ENCODE peak calls at places on chromosomes 13 and 19, in ten cellular contexts. One of them, this sample, is unnamed.

GRCh38 chr13:83845121-83845520 is 37.2 kb downstream of the SLITRK1 start:
- DNase-seq in transverse colon: no peak
- DNase-seq in heart left ventricle: no peak
- DNase-seq in bronchial epithelial cell: no peak
- DNase-seq in CD8-positive, alpha-beta T cell: no peak
- DNase-seq in uterus: no peak
- DNase-seq in epithelial cell of proximal tubule: no peak
- DNase-seq in suprapubic skin: no peak
- DNase-seq in right lobe of liver: no peak
- DNase-seq in AG09309: no peak
- DNase-seq in this sample: no peak

GRCh38 chr13:73782781-73783180 is 351.4 kb downstream of the KLF12 start:
- DNase-seq in epithelial cell of proximal tubule: no peak
- DNase-seq in suprapubic skin: no peak
- DNase-seq in bronchial epithelial cell: no peak
- DNase-seq in CD8-positive, alpha-beta T cell: no peak
- DNase-seq in AG09309: no peak
- DNase-seq in heart left ventricle: no peak
- DNase-seq in right lobe of liver: no peak
- DNase-seq in transverse colon: no peak
- DNase-seq in uterus: no peak
- DNase-seq in this sample: no peak

GRCh38 chr13:111043575-111043982 is 71.5 kb upstream of the ARHGEF7 start:
- DNase-seq in suprapubic skin: peak; percentile 85
- DNase-seq in epithelial cell of proximal tubule: no peak
- DNase-seq in transverse colon: no peak
- DNase-seq in uterus: peak; percentile 31
- DNase-seq in bronchial epithelial cell: no peak
- DNase-seq in heart left ventricle: peak; percentile 70
- DNase-seq in CD8-positive, alpha-beta T cell: no peak
- DNase-seq in right lobe of liver: no peak
- DNase-seq in AG09309: no peak
- DNase-seq in this sample: peak; percentile 35

GRCh38 chr13:42696191-42696590 is 85.2 kb upstream of the FAM216B start:
- DNase-seq in uterus: no peak
- DNase-seq in epithelial cell of proximal tubule: no peak
- DNase-seq in AG09309: no peak
- DNase-seq in heart left ventricle: no peak
- DNase-seq in right lobe of liver: no peak
- DNase-seq in CD8-positive, alpha-beta T cell: no peak
- DNase-seq in transverse colon: no peak
- DNase-seq in suprapubic skin: no peak
- DNase-seq in bronchial epithelial cell: peak; percentile 100
- DNase-seq in this sample: no peak

GRCh38 chr13:41465215-41465907 is 8.0 kb downstream of the RGCC start:
- DNase-seq in AG09309: peak; percentile 37
- DNase-seq in heart left ventricle: peak; percentile 71
- DNase-seq in uterus: no peak
- DNase-seq in transverse colon: peak; percentile 70
- DNase-seq in bronchial epithelial cell: peak; percentile 88
- DNase-seq in right lobe of liver: no peak
- DNase-seq in epithelial cell of proximal tubule: peak; percentile 31
- DNase-seq in suprapubic skin: no peak
- DNase-seq in CD8-positive, alpha-beta T cell: peak; percentile 75
- DNase-seq in this sample: peak; percentile 58

GRCh38 chr19:47226426-47227346 is 4.3 kb downstream of the BBC3 start:
- DNase-seq in epithelial cell of proximal tubule: no peak
- DNase-seq in suprapubic skin: peak; percentile 94
- DNase-seq in heart left ventricle: peak; percentile 91
- DNase-seq in AG09309: no peak
- DNase-seq in right lobe of liver: peak; percentile 95
- DNase-seq in CD8-positive, alpha-beta T cell: no peak
- DNase-seq in bronchial epithelial cell: no peak
- DNase-seq in uterus: peak; percentile 82
- DNase-seq in transverse colon: peak; percentile 90
- DNase-seq in this sample: peak; percentile 92

GRCh38 chr19:34733826-34734600 is at the start of gene ZNF181:
- DNase-seq in AG09309: peak; percentile 54
- DNase-seq in suprapubic skin: peak; percentile 94
- DNase-seq in transverse colon: peak; percentile 92
- DNase-seq in CD8-positive, alpha-beta T cell: peak; percentile 56
- DNase-seq in heart left ventricle: peak; percentile 92
- DNase-seq in uterus: peak; percentile 83
- DNase-seq in right lobe of liver: peak; percentile 93
- DNase-seq in bronchial epithelial cell: peak; percentile 77
- DNase-seq in epithelial cell of proximal tubule: peak; percentile 69
- DNase-seq in this sample: peak; percentile 91

GRCh38 chr19:57946316-57946715 is 1.2 kb downstream of the ZNF256 start:
- DNase-seq in right lobe of liver: no peak
- DNase-seq in epithelial cell of proximal tubule: no peak
- DNase-seq in CD8-positive, alpha-beta T cell: no peak
- DNase-seq in transverse colon: no peak
- DNase-seq in bronchial epithelial cell: no peak
- DNase-seq in uterus: no peak
- DNase-seq in AG09309: no peak
- DNase-seq in suprapubic skin: no peak
- DNase-seq in heart left ventricle: no peak
- DNase-seq in this sample: no peak

DNA sequence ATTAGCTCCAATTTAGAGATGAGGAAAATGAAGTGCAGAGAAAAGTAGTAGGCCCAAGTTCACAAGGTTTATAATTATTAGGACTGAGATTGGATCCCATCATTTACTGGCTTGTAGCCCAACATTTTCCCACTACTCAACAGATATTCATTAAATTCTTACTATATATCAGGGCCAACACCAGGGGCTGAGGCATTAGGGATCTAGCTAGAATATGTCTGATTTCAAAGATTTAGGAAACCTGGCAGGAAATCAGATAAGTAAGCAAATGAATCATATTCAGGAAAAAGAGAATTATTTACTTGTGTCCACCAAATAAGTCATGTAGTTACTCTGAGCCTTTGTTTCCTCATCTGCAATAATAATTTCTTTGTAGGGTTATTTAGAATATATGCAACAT is 94.3 kb downstream of the OXGR1 start:
- DNase-seq in AG09309: no peak
- DNase-seq in right lobe of liver: no peak
- DNase-seq in bronchial epithelial cell: no peak
- DNase-seq in epithelial cell of proximal tubule: no peak
- DNase-seq in uterus: no peak
- DNase-seq in suprapubic skin: no peak
- DNase-seq in transverse colon: no peak
- DNase-seq in CD8-positive, alpha-beta T cell: no peak
- DNase-seq in heart left ventricle: no peak
- DNase-seq in this sample: no peak
- TF ChIP-seq CTCF in AG09309: no peak
- TF ChIP-seq CTCF in right lobe of liver: no peak
- TF ChIP-seq CTCF in bronchial epithelial cell: no peak
- TF ChIP-seq CTCF in epithelial cell of proximal tubule: no peak
- TF ChIP-seq CTCF in uterus: no peak
- TF ChIP-seq CTCF in suprapubic skin: no peak
- TF ChIP-seq CTCF in transverse colon: no peak
- TF ChIP-seq CTCF in CD8-positive, alpha-beta T cell: no peak
- TF ChIP-seq CTCF in heart left ventricle: no peak
- TF ChIP-seq CTCF in this sample: no peak

GRCh38 chr19:13172335-13173128 is 22.3 kb downstream of the IER2 start:
- DNase-seq in bronchial epithelial cell: peak; percentile 81
- DNase-seq in uterus: peak; percentile 80
- DNase-seq in epithelial cell of proximal tubule: no peak
- DNase-seq in CD8-positive, alpha-beta T cell: peak; percentile 47
- DNase-seq in suprapubic skin: peak; percentile 92
- DNase-seq in AG09309: no peak
- DNase-seq in transverse colon: peak; percentile 85
- DNase-seq in heart left ventricle: peak; percentile 78
- DNase-seq in right lobe of liver: peak; percentile 70
- DNase-seq in this sample: peak; percentile 82

GRCh38 chr19:13169769-13170168 is 19.6 kb downstream of the IER2 start:
- DNase-seq in uterus: no peak
- DNase-seq in heart left ventricle: no peak
- DNase-seq in AG09309: no peak
- DNase-seq in suprapubic skin: no peak
- DNase-seq in right lobe of liver: no peak
- DNase-seq in CD8-positive, alpha-beta T cell: no peak
- DNase-seq in bronchial epithelial cell: peak; percentile 91
- DNase-seq in epithelial cell of proximal tubule: no peak
- DNase-seq in transverse colon: peak; percentile 60
- DNase-seq in this sample: no peak

GRCh38 chr19:13176345-13176744 is 26.1 kb downstream of the IER2 start:
- DNase-seq in bronchial epithelial cell: no peak
- DNase-seq in transverse colon: no peak
- DNase-seq in epithelial cell of proximal tubule: no peak
- DNase-seq in suprapubic skin: no peak
- DNase-seq in uterus: no peak
- DNase-seq in right lobe of liver: no peak
- DNase-seq in AG09309: no peak
- DNase-seq in heart left ventricle: no peak
- DNase-seq in CD8-positive, alpha-beta T cell: no peak
- DNase-seq in this sample: no peak

GRCh38 chr19:13173129-13173737 is 23.0 kb downstream of the IER2 start:
- DNase-seq in bronchial epithelial cell: no peak
- DNase-seq in transverse colon: no peak
- DNase-seq in epithelial cell of proximal tubule: no peak
- DNase-seq in AG09309: no peak
- DNase-seq in suprapubic skin: no peak
- DNase-seq in CD8-positive, alpha-beta T cell: no peak
- DNase-seq in uterus: no peak
- DNase-seq in heart left ventricle: no peak
- DNase-seq in right lobe of liver: no peak
- DNase-seq in this sample: no peak

GRCh38 chr19:13171146-13171545 is 20.9 kb downstream of the IER2 start:
- DNase-seq in transverse colon: no peak
- DNase-seq in AG09309: no peak
- DNase-seq in epithelial cell of proximal tubule: no peak
- DNase-seq in CD8-positive, alpha-beta T cell: no peak
- DNase-seq in bronchial epithelial cell: no peak
- DNase-seq in right lobe of liver: no peak
- DNase-seq in suprapubic skin: no peak
- DNase-seq in uterus: no peak
- DNase-seq in heart left ventricle: no peak
- DNase-seq in this sample: no peak
- H3K4me3 ChIP-seq in transverse colon: no peak overlapping the region
- H3K4me3 ChIP-seq in AG09309: no peak overlapping the region
- H3K4me3 ChIP-seq in epithelial cell of proximal tubule: no peak overlapping the region
- H3K4me3 ChIP-seq in CD8-positive, alpha-beta T cell: no peak overlapping the region
- H3K4me3 ChIP-seq in bronchial epithelial cell: no peak overlapping the region
- H3K4me3 ChIP-seq in right lobe of liver: no peak overlapping the region
- H3K4me3 ChIP-seq in suprapubic skin: no peak overlapping the region
- H3K4me3 ChIP-seq in uterus: no peak overlapping the region
- H3K4me3 ChIP-seq in heart left ventricle: no peak overlapping the region
- H3K4me3 ChIP-seq in this sample: no peak overlapping the region

GRCh38 chr19:44637390-44637764 is 6.3 kb upstream of the PVR start:
- DNase-seq in AG09309: no peak
- DNase-seq in epithelial cell of proximal tubule: no peak
- DNase-seq in bronchial epithelial cell: no peak
- DNase-seq in CD8-positive, alpha-beta T cell: no peak
- DNase-seq in heart left ventricle: no peak
- DNase-seq in uterus: no peak
- DNase-seq in right lobe of liver: no peak
- DNase-seq in transverse colon: no peak
- DNase-seq in suprapubic skin: no peak
- DNase-seq in this sample: no peak

GRCh38 chr19:44640518-44640917 is 3.2 kb upstream of the PVR start:
- DNase-seq in CD8-positive, alpha-beta T cell: no peak
- DNase-seq in bronchial epithelial cell: peak; percentile 62
- DNase-seq in right lobe of liver: peak; percentile 20
- DNase-seq in epithelial cell of proximal tubule: no peak
- DNase-seq in transverse colon: no peak
- DNase-seq in AG09309: no peak
- DNase-seq in suprapubic skin: no peak
- DNase-seq in heart left ventricle: no peak
- DNase-seq in uterus: no peak
- DNase-seq in this sample: no peak

GRCh38 chr19:44635581-44636438 is 7.9 kb upstream of the PVR start:
- DNase-seq in bronchial epithelial cell: peak; percentile 46
- DNase-seq in transverse colon: no peak
- DNase-seq in right lobe of liver: no peak
- DNase-seq in epithelial cell of proximal tubule: no peak
- DNase-seq in heart left ventricle: no peak
- DNase-seq in AG09309: no peak
- DNase-seq in suprapubic skin: no peak
- DNase-seq in uterus: no peak
- DNase-seq in CD8-positive, alpha-beta T cell: no peak
- DNase-seq in this sample: no peak

GRCh38 chr19:44634785-44635184 is 8.9 kb upstream of the PVR start:
- DNase-seq in CD8-positive, alpha-beta T cell: no peak
- DNase-seq in epithelial cell of proximal tubule: no peak
- DNase-seq in bronchial epithelial cell: no peak
- DNase-seq in AG09309: no peak
- DNase-seq in uterus: no peak
- DNase-seq in right lobe of liver: no peak
- DNase-seq in transverse colon: no peak
- DNase-seq in heart left ventricle: no peak
- DNase-seq in suprapubic skin: no peak
- DNase-seq in this sample: no peak

GRCh38 chr19:44636439-44637389 is 7.0 kb upstream of the PVR start:
- DNase-seq in AG09309: no peak
- DNase-seq in uterus: no peak
- DNase-seq in CD8-positive, alpha-beta T cell: no peak
- DNase-seq in right lobe of liver: no peak
- DNase-seq in transverse colon: no peak
- DNase-seq in suprapubic skin: no peak
- DNase-seq in heart left ventricle: no peak
- DNase-seq in epithelial cell of proximal tubule: no peak
- DNase-seq in bronchial epithelial cell: no peak
- DNase-seq in this sample: no peak
- TF ChIP-seq CTCF in AG09309: no peak
- TF ChIP-seq CTCF in uterus: no peak
- TF ChIP-seq CTCF in CD8-positive, alpha-beta T cell: no peak
- TF ChIP-seq CTCF in right lobe of liver: no peak
- TF ChIP-seq CTCF in transverse colon: no peak
- TF ChIP-seq CTCF in suprapubic skin: no peak
- TF ChIP-seq CTCF in heart left ventricle: no peak
- TF ChIP-seq CTCF in epithelial cell of proximal tubule: no peak
- TF ChIP-seq CTCF in bronchial epithelial cell: no peak
- TF ChIP-seq CTCF in this sample: no peak

DNA sequence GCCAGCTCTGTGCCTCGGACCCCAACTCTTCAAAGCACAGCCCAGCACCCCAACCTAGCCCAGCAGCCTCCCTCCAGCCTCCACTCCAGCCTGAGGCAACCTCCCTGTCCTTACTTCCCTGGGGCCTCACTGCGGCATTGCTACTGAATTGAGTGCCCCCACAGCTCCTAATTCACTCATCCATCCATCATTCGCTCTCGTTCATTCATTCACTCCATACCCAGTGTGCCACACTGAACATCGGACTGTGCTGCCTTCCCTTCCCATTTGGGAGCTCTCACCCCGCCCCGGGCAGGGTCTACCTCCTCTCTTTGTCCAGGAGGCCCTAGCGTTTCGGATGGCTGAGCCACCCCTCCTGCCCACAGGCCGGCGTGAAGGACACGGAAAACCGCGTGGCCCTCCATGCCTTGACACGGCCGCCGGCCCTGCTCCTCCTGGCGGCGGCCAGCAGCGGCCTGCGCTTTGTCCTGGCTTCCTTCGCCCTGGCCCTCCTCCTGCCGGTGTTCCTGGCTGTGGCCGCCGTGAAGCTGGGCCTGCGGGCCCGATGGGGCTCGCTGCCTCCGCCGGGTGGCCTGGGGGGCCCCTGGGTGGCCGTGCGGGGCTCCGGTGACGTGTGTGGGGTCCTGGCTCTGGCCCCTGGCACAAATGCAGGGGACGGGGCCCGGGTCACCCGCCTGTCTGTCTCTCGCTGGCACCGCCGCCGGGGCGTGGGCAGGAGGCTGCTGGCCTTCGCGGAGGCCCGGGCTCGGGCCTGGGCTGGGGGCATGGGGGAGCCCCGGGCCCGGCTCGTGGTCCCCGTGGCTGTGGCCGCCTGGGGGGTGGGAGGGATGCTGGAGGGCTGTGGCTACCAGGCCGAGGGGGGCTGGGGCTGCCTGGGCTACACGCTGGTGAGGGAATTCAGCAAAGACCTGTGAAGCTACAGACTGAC is 1.3 kb downstream of the NAT14 start:
- DNase-seq in bronchial epithelial cell: no peak
- DNase-seq in right lobe of liver: no peak
- DNase-seq in transverse colon: no peak
- DNase-seq in suprapubic skin: peak; percentile 66
- DNase-seq in AG09309: no peak
- DNase-seq in heart left ventricle: no peak
- DNase-seq in epithelial cell of proximal tubule: no peak
- DNase-seq in CD8-positive, alpha-beta T cell: no peak
- DNase-seq in uterus: peak; percentile 45
- DNase-seq in this sample: peak; percentile 65
- H3K4me3 ChIP-seq in bronchial epithelial cell: no peak overlapping the region
- H3K4me3 ChIP-seq in right lobe of liver: no peak overlapping the region
- H3K4me3 ChIP-seq in transverse colon: no peak overlapping the region
- H3K4me3 ChIP-seq in suprapubic skin: peak overlapping the region; percentile 61
- H3K4me3 ChIP-seq in AG09309: peak overlapping the region; percentile 65
- H3K4me3 ChIP-seq in heart left ventricle: peak overlapping the region; percentile 19
- H3K4me3 ChIP-seq in epithelial cell of proximal tubule: peak overlapping the region; percentile 76
- H3K4me3 ChIP-seq in CD8-positive, alpha-beta T cell: no peak overlapping the region
- H3K4me3 ChIP-seq in uterus: peak overlapping the region; percentile 4
- H3K4me3 ChIP-seq in this sample: peak overlapping the region; percentile 47

This sample was measured in psoas muscle.